ENCODE peak calls at places on chromosomes 7 and 10, in ten cellular contexts. Q is GM04503; M is pons; W is hypothalamus; F is AG09319; J is stimulated activated CD4-positive, alpha-beta T cell treated with anti-CD3 and anti-CD28 coated beads, TNF-alpha, amount 100 ng/mL, for 1 hour; K is GM10248; D is GM03348; C is EH; Z is fibroblast of lung. B is an unnamed sample.

GRCh38 chr7:30816291-30817059 is 45.3 kb downstream of the MINDY4 start:
- DNase-seq in Q (no peak), M (no peak), W (no peak), F (no peak), J (no peak), K (no peak), D (peak; percentile 43), C (peak; percentile 48), Z (no peak), B (no peak)

GRCh38 chr10:68423522-68423921 is 16.4 kb upstream of the RUFY2 start:
- DNase-seq in Q (no peak), M (no peak), W (no peak), F (no peak), J (no peak), K (no peak), D (no peak), C (no peak), Z (no peak), B (no peak)

GRCh38 chr7:155953781-155954549 is 141.7 kb upstream of the SHH start:
- DNase-seq in Q (no peak), M (no peak), W (no peak), F (no peak), J (no peak), K (no peak), D (no peak), C (no peak), Z (no peak), B (no peak)

GRCh38 chr10:45386657-45387056 is 12.6 kb downstream of the ALOX5 start:
- DNase-seq in Q (no peak), M (no peak), W (no peak), F (no peak), J (no peak), K (no peak), D (no peak), C (no peak), Z (no peak), B (no peak)

GRCh38 chr10:121405549-121405948 is 192.7 kb downstream of the FGFR2 start:
- DNase-seq in Q (no peak), M (no peak), W (no peak), F (no peak), J (no peak), K (no peak), D (no peak), C (no peak), Z (no peak), B (no peak)

GRCh38 chr10:122310311-122311050 is 39.4 kb downstream of the BTBD16 start:
- DNase-seq in Q (no peak), M (no peak), W (no peak), F (no peak), J (no peak), K (no peak), D (no peak), C (no peak), Z (no peak), B (no peak)

GRCh38 chr7:116515584-116515983 is 9.3 kb upstream of the CAV1 start:
- DNase-seq in Q (no peak), M (no peak), W (no peak), F (no peak), J (no peak), K (no peak), D (no peak), C (no peak), Z (no peak), B (no peak)

GRCh38 chr7:22667562-22668239 is 59.3 kb upstream of the IL6 start:
- DNase-seq in Q (no peak), M (no peak), W (no peak), F (peak; percentile 64), J (no peak), K (no peak), D (no peak), C (peak; percentile 83), Z (peak; percentile 77), B (no peak)

GRCh38 chr10:77247076-77247561 is 390.5 kb downstream of the KCNMA1 start:
- DNase-seq in Q (no peak), M (no peak), W (no peak), F (no peak), J (no peak), K (no peak), D (no peak), C (no peak), Z (peak; percentile 83), B (no peak)

GRCh38 chr7:157564518-157565177 is 227.8 kb downstream of the DNAJB6 start:
- DNase-seq in Q (no peak), M (no peak), W (no peak), F (no peak), J (no peak), K (no peak), D (no peak), C (peak; percentile 34), Z (peak; percentile 5), B (no peak)

GRCh38 chr10:125407000-125407502 is 246.7 kb upstream of the CTBP2 start:
- DNase-seq in Q (peak; percentile 4), M (no peak), W (no peak), F (no peak), J (no peak), K (no peak), D (no peak), C (peak; percentile 67), Z (peak; percentile 19), B (no peak)

GRCh38 chr7:85025312-85025756 is 161.5 kb downstream of the SEMA3D start:
- DNase-seq in Q (no peak), M (no peak), W (no peak), F (no peak), J (no peak), K (no peak), D (no peak), C (no peak), Z (no peak), B (no peak)

GRCh38 chr10:29703276-29703675 is 68.5 kb upstream of the SVIL start:
- DNase-seq in Q (no peak), M (no peak), W (no peak), F (no peak), J (no peak), K (no peak), D (no peak), C (no peak), Z (no peak), B (no peak)

GRCh38 chr7:29955799-29956476 is 33.7 kb downstream of the SCRN1 start:
- DNase-seq in Q (no peak), M (no peak), W (no peak), F (no peak), J (no peak), K (peak; percentile 35), D (no peak), C (no peak), Z (no peak), B (no peak)

GRCh38 chr7:36459236-36459960 is 69.7 kb downstream of the ANLN start:
- DNase-seq in Q (no peak), M (no peak), W (no peak), F (no peak), J (no peak), K (no peak), D (no peak), C (no peak), Z (no peak), B (no peak)

GRCh38 chr10:110211455-110211843 is 4.0 kb downstream of the MXI1 start:
- DNase-seq in Q (no peak), M (no peak), W (no peak), F (no peak), J (no peak), K (no peak), D (no peak), C (no peak), Z (no peak), B (no peak)

GRCh38 chr7:43697690-43698089 is 31.6 kb downstream of the COA1 start:
- DNase-seq in Q (no peak), M (no peak), W (no peak), F (no peak), J (no peak), K (no peak), D (no peak), C (peak; percentile 57), Z (peak; percentile 53), B (no peak)